ENCODE peak calls at places on chromosomes 11 and 22, in four cellular contexts. B, Q, D and E are unnamed samples. For H3K4me1 and H3K27me3, the result is how much of the 10 kb centered on the place peaks cover.

GRCh38 chr11:93772123-93772522 is 12.0 kb upstream of the MED17 start:
- DNase-seq in B (no peak), Q (no peak), D (no peak), E (no peak)

GRCh38 chr11:72015511-72016061 is 16.9 kb downstream of the IL18BP start:
- DNase-seq in B (peak), Q (no peak), D (no peak), E (no peak)

GRCh38 chr22:48760481-48761238 is 1067.0 kb downstream of the BRD1 start:
- DNase-seq in B (no peak), Q (no peak), D (peak), E (no peak)

GRCh38 chr22:26573026-26573662 is 16.8 kb downstream of the TPST2 start:
- DNase-seq in B (peak), Q (peak), D (peak), E (no peak)

GRCh38 chr11:69640260-69640994 is 529 bp upstream of the CCND1 start:
- DNase-seq in B (no peak), Q (no peak), D (peak), E (no peak)

GRCh38 chr22:35315855-35316745 is 16.4 kb downstream of the TOM1 start:
- DNase-seq in B (no peak), Q (no peak), D (peak), E (no peak)

GRCh38 chr11:130609121-130610035 is 160.9 kb downstream of the ADAMTS15 start:
- DNase-seq in B (peak), Q (no peak), D (peak), E (no peak)

GRCh38 chr11:62958547-62959071 is 26.2 kb downstream of the SLC22A6 start:
- DNase-seq in B (no peak), Q (no peak), D (peak), E (no peak)

GRCh38 chr11:45161252-45162063 is 15.0 kb downstream of the PRDM11 start:
- DNase-seq in B (no peak), Q (no peak), D (peak), E (no peak)

GRCh38 chr11:30868495-30869130 is 282.5 kb upstream of the MPPED2 start:
- DNase-seq in B (no peak), Q (no peak), D (no peak), E (no peak)

GRCh38 chr11:115155978-115156377 is 348.2 kb downstream of the CADM1 start:
- DNase-seq in B (no peak), Q (no peak), D (no peak), E (no peak)

GRCh38 chr11:1641096-1641495 is 11.5 kb downstream of the KRTAP5-5 start:
- DNase-seq in B (no peak), Q (peak), D (peak), E (no peak)

GRCh38 chr22:41596776-41597634 is 7.4 kb upstream of the PMM1 start:
- DNase-seq in B (peak), Q (peak), D (peak), E (no peak)

GRCh38 chr11:127074151-127074761 is 73.7 kb upstream of the KIRREL3 start:
- DNase-seq in B (peak), Q (no peak), D (no peak), E (no peak)

GRCh38 chr11:126391970-126392637 is 36.6 kb downstream of the ST3GAL4 start:
- DNase-seq in B (peak), Q (peak), D (no peak), E (no peak)

GRCh38 chr11:68678031-68678441 is 6.3 kb upstream of the GAL start:
- DNase-seq in B (no peak), Q (peak), D (peak), E (no peak)

GRCh38 chr22:20750461-20751184 is 23.3 kb upstream of the SERPIND1 start:
- DNase-seq in B (peak), Q (peak), D (peak), E (no peak)

GRCh38 chr22:21044931-21045584 is 688 bp upstream of the LRRC74B start:
- DNase-seq in B (peak), Q (peak), D (no peak), E (no peak)

GRCh38 chr11:13261600-13262061 is 16.0 kb upstream of the BMAL1 start:
- DNase-seq in B (no peak), Q (no peak), D (no peak), E (no peak)

GRCh38 chr11:33724644-33725035 is 11.6 kb downstream of the CD59 start:
- DNase-seq in B (no peak), Q (no peak), D (peak), E (no peak)

GRCh38 chr11:118437046-118437735 is 899 bp downstream of the KMT2A start:
- DNase-seq in B (peak), Q (no peak), D (peak), E (no peak)

GRCh38 chr11:105466582-105467228 is 143.2 kb upstream of the GRIA4 start:
- DNase-seq in B (no peak), Q (no peak), D (no peak), E (no peak)

GRCh38 chr11:61847914-61848581 is 19.9 kb downstream of the FADS2 start:
- DNase-seq in B (no peak), Q (no peak), D (no peak), E (no peak)

GRCh38 chr11:100964400-100964799 is 165.2 kb downstream of the PGR start:
- DNase-seq in B (no peak), Q (no peak), D (no peak), E (no peak)

GRCh38 chr11:100957499-100957898 is 172.1 kb downstream of the PGR start:
- DNase-seq in B (no peak), Q (no peak), D (no peak), E (no peak)

GRCh38 chr11:100965346-100965745 is 164.3 kb downstream of the PGR start:
- DNase-seq in B (no peak), Q (no peak), D (no peak), E (no peak)

GRCh38 chr11:100963375-100963774 is 166.2 kb downstream of the PGR start:
- DNase-seq in B (no peak), Q (no peak), D (no peak), E (no peak)

GRCh38 chr11:100961633-100962032 is 168.0 kb downstream of the PGR start:
- DNase-seq in B (peak), Q (no peak), D (no peak), E (no peak)
- H3K4me1 ChIP-seq in B (under half), Q (under half), D (under half), E (under half)

GRCh38 chr11:32016111-32016510 is 74.8 kb upstream of the RCN1 start:
- DNase-seq in B (no peak), Q (no peak), D (no peak), E (no peak)
- H3K27me3 ChIP-seq in B (under half), Q (under half), D (under half), E (under half)

DNA sequence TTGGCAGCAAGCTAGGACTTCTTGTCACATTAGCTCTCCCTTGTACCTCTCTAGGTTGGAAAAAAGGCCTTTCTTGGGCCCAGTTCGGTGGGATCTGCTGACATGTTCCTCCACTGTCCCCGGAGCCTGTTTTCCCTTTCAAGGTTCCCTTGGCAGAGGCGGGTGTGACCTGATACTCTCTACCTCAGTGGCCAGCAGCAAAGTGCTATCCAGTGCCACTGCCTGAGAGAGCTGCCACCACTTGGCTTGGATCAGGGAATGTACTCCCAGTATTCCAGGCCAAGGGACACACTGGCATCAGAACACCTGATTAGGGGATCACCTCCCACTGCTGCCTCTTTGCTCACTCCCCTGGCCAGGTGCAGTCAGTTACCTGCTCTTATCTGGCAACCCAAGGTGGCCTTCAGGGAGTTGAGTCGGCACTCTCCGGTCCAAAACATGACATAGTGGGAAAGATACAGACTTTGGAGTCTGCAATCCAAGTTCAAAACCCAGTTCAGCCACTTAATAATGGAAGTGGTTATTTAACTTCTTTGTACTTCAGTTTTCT is 17.8 kb upstream of the NAV2 start:
- DNase-seq in B (no peak), Q (no peak), D (no peak), E (no peak)
- TF ChIP-seq CTCF in B (no peak), Q (no peak), D (no peak), E (no peak)

DNA sequence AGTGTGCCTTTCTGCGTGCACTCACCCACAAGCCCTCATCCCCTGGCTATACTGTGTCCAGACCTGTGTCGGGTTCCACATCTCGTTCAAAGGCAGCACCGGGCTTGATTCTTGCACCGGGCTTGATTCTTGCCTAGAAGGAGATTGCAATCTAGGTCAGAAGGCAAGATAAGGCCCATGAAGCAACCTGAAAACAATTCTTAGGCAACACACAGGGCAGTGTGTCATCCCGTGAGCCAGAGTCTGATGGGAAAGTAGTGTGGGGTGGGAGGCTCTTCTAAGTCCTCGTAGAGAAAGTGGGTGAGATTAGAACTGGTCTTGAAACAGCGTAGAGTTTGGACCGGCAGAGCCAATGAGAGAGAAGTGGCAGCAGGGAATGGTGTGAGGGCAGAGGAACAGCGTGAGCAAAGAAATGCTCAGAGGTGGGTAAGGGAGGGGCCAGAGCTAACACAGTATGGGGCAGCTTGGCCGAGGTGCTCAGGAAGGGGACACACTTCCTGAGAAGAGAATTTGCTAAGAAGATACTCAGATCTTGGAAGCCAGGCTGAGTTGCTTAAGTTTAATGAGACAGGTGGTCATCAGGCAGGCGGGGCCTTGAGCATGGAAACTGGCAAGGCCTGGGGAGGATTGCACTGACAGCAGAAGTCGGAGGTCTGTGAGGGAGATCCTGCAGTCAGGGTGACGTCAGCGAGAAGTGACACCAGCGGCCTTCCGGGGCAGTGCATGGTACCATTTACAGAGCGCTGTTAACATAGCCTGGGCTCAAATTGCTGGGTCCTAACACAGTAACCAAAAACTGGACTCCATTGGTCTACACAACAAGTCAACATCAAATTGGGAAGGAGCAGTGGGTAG is 40.7 kb upstream of the DKK3 start:
- DNase-seq in B (no peak), Q (no peak), D (no peak), E (no peak)
- H3K4me1 ChIP-seq in B (under half), Q (under half), D (under half), E (under half)

GRCh38 chr11:32440372-32440888 is 5.1 kb upstream of the WT1 start:
- DNase-seq in B (no peak), Q (no peak), D (no peak), E (no peak)
- H3K27me3 ChIP-seq in B (under half), Q (half or more), D (under half), E (half or more)

DNA sequence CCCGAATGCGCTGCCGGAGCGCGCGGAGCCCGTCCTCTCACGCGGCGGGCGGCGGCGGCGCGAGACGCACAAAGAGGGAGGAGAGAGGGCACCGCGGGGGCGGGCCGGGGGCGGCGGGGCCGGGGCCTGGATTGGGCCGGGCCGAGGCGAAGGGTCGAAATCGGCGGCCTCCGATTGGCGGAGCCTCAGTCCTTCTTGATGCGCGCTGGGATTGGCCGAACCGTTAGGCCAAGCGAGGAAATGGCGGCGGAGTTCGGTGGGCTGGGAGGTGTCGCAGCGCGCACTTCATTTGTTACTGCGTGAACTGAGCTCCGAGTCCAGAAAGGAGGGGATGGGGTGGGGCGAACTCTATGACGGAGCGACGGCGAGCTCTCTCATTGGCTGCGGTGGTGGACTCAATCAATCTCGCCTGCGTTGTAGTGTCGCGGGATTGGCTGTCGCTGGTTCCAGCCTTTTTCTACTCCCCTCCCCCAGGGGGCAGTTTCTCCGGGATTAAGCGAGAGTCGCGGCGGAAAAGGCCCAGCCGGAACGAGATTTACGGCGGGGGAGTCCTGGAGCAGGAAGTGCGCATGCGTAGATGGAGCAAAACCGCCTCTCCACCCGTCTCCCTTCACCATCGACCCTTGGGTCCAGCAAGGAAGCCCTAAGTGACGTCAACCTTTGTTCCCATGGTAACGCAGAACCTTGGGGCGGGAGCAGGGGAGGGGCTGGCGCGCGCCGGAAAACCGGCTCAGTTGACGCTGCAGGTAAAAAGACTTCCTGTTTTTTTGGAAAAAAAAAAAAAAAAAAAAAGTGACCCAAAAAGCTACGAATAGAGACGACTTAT is at the start of gene SF1:
- DNase-seq in B (peak), Q (peak), D (peak), E (peak)
- TF ChIP-seq CTCF in B (peak), Q (no peak), D (no peak), E (peak)

GRCh38 chr22:39457047-39457545 is 284 bp downstream of the MGAT3 start:
- DNase-seq in B (no peak), Q (no peak), D (no peak), E (no peak)
- H3K4me1 ChIP-seq in B (half or more), Q (under half), D (under half), E (under half)

GRCh38 chr22:23485490-23485889 is 94.6 kb downstream of the IGLL1 start:
- DNase-seq in B (no peak), Q (no peak), D (no peak), E (no peak)
- H3K27me3 ChIP-seq in B (under half), Q (under half), D (under half), E (under half)